ENCODE peak calls at places on chromosomes 2 and 18, in seven cellular contexts. L is BE2C; M is stomach; B is CD8-positive, alpha-beta T cell; H is PC-3; G is ovary; Z is K562. A is an unnamed sample. For H3K4me1, the result is how much of the 10 kb centered on the place peaks cover.

GRCh38 chr2:225948903-225949302 is 549.4 kb downstream of the NYAP2 start:
- DNase-seq in B (no peak), M (no peak), H (no peak), L (no peak), Z (no peak), G (no peak), A (no peak)

GRCh38 chr2:160353166-160353565 is 140.4 kb downstream of the RBMS1 start:
- DNase-seq in Z (no peak), L (no peak), B (no peak), M (no peak), G (no peak), H (peak), A (no peak)

GRCh38 chr18:73511751-73512525 is 635.7 kb downstream of the FBXO15 start:
- DNase-seq in G (no peak), B (no peak), Z (no peak), M (no peak), L (no peak), H (no peak), A (no peak)

GRCh38 chr2:43129676-43130547 is 96.5 kb downstream of the ZFP36L2 start:
- DNase-seq in Z (no peak), H (no peak), L (no peak), G (no peak), M (peak), B (no peak), A (peak)

GRCh38 chr18:45670281-45670962 is 53.6 kb upstream of the SLC14A1 start:
- DNase-seq in M (no peak), L (no peak), H (no peak), G (no peak), Z (peak), B (peak), A (no peak)

GRCh38 chr18:58754544-58755068 is 83.3 kb downstream of the MALT1 start:
- DNase-seq in M (no peak), L (no peak), B (no peak), Z (no peak), G (no peak), H (no peak), A (no peak)

GRCh38 chr2:211367252-211367651 is 810.9 kb downstream of the CPS1 start:
- DNase-seq in M (no peak), L (no peak), B (no peak), G (no peak), H (no peak), Z (no peak), A (no peak)

GRCh38 chr2:138794734-138795133 is 14.5 kb upstream of the NXPH2 start:
- DNase-seq in M (no peak), L (no peak), H (no peak), G (no peak), B (no peak), Z (no peak), A (no peak)

GRCh38 chr18:5546660-5547059 is 2.9 kb upstream of the EPB41L3 start:
- DNase-seq in H (peak), M (no peak), L (no peak), Z (peak), B (no peak), G (no peak), A (no peak)

GRCh38 chr2:17043173-17043572 is 377.5 kb upstream of the CYRIA start:
- DNase-seq in L (no peak), Z (no peak), B (no peak), H (no peak), G (no peak), M (no peak), A (no peak)

GRCh38 chr18:6401687-6402086 is 13.0 kb downstream of the L3MBTL4 start:
- DNase-seq in L (no peak), Z (peak), H (no peak), B (no peak), M (no peak), G (no peak), A (no peak)

GRCh38 chr18:68566991-68567390 is 147.9 kb downstream of the TMX3 start:
- DNase-seq in H (no peak), G (no peak), B (no peak), Z (no peak), L (no peak), M (no peak), A (no peak)

GRCh38 chr18:21433436-21433835 is 167.1 kb downstream of the ESCO1 start:
- DNase-seq in L (no peak), H (no peak), B (no peak), M (no peak), G (no peak), Z (no peak), A (no peak)

GRCh38 chr2:150526827-150527226 is 39.4 kb upstream of the RND3 start:
- DNase-seq in B (no peak), Z (no peak), L (no peak), M (no peak), H (peak), G (no peak), A (no peak)

GRCh38 chr18:73235921-73236320 is 368.1 kb upstream of the NETO1 start:
- DNase-seq in L (no peak), H (peak), G (no peak), Z (no peak), M (no peak), B (no peak), A (no peak)

GRCh38 chr2:70627499-70627898 is 73.9 kb upstream of the TGFA start:
- DNase-seq in L (no peak), Z (peak), M (no peak), G (no peak), B (no peak), H (peak), A (no peak)

GRCh38 chr18:36309436-36310391 is 12.2 kb downstream of the FHOD3 start:
- DNase-seq in H (peak), L (peak), G (peak), B (no peak), Z (peak), M (no peak), A (no peak)

GRCh38 chr18:52283927-52284326 is 56.1 kb upstream of the DCC start:
- DNase-seq in G (no peak), Z (no peak), L (no peak), H (no peak), B (no peak), M (no peak), A (no peak)

GRCh38 chr2:60530660-60531276 is 22.7 kb downstream of the BCL11A start:
- DNase-seq in G (peak), L (peak), M (peak), B (no peak), Z (peak), H (peak), A (peak)
- H3K4me1 ChIP-seq in G (under half), L (under half), M (half or more), B (under half), Z (under half), H (under half), A (half or more)

DNA sequence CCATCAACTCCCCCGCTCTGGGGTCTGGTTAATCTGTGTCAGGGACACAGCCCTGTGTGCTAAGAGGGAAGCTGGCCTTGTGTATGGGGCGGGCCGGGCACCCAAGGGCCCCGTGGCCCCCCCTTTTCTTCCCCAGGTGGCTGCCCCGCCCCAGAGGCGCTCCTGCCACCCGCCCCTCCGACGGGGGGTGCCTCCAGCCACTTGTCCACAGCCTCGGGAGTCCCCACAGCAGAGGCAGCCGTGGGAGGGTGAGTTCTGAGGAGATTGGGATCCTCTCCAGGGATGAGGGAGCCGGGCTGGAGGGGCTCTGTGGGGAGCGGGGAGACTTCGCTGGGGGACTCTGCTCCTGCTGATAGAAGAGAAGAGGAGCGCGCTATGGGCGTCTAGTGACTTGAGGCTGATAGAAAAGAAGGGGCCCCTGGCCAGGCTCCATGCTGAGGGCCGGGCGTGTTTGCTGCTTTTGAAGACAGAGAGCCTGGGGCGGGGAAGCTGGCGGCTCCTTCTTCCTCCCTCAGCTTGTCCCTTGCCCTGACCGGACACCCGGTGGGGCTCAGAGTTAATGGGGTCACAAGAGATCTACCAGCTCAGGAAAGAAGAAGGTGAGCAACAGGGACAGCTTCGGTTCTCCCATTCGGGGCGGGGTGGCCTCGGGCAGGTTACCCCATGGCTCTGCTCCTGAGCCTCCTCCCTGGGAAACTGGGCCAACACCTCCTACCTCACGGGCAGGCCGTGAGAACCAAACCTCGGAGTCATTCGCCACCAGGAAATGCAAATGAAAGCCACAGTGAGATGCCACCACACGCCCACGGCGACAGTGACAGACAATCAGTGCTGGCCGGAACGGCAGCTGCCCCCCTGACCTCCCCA is 89.4 kb upstream of the TAF1B start:
- DNase-seq in H (peak), G (no peak), L (no peak), M (peak), B (peak), Z (no peak), A (no peak)
- H3K4me3 ChIP-seq in H (peak), G (no peak), L (no peak), M (peak), B (no peak), Z (no peak), A (no peak)

GRCh38 chr2:227398684-227399398 is 11.1 kb upstream of the SCYGR1 start:
- DNase-seq in M (no peak), L (no peak), Z (no peak), H (no peak), G (no peak), B (no peak), A (no peak)
- TF ChIP-seq CTCF in M (no peak), L (no peak), Z (no peak), H (no peak), G (no peak), B (no peak), A (no peak)

GRCh38 chr2:237695201-237695780 is 67.9 kb downstream of the LRRFIP1 start:
- DNase-seq in B (no peak), Z (peak), L (no peak), H (peak), M (no peak), G (no peak), A (peak)
- H3K4me1 ChIP-seq in B (half or more), Z (under half), L (under half), H (under half), M (half or more), G (under half), A (half or more)

GRCh38 chr2:99485411-99485810 is 4.4 kb downstream of the REV1 start:
- DNase-seq in H (no peak), Z (peak), B (no peak), L (no peak), M (no peak), G (no peak), A (no peak)
- H3K4me3 ChIP-seq in H (no peak), Z (peak), B (peak), L (no peak), M (no peak), G (no peak), A (no peak)

GRCh38 chr2:23145460-23145859 is 239.5 kb upstream of the KLHL29 start:
- DNase-seq in M (no peak), G (no peak), Z (no peak), B (no peak), H (no peak), L (no peak), A (no peak)
- TF ChIP-seq CTCF in M (no peak), G (no peak), Z (no peak), B (no peak), H (no peak), L (no peak), A (no peak)

DNA sequence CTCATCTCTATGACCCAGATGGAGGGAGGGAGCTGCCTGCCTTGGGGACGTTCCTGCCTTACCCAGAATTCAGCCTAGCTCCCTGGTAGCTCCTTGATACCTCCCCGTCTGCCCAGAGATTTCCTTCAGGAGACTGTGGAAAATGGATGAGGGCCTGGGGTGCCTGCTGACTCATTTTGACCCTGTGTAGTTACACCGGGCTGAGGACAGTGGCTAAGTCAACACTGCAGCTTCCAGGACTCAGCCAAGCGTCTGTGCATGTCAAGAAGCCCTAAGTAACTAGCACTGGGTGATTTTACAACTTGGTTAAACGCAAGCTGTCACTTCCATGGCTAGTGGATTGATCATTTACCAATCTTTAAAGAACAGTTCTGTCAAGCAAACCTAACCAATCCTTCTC is 23.3 kb upstream of the EPAS1 start:
- DNase-seq in G (no peak), H (no peak), M (no peak), B (no peak), L (no peak), Z (no peak), A (no peak)
- H3K4me1 ChIP-seq in G (under half), H (under half), M (under half), B (under half), L (under half), Z (under half), A (under half)

GRCh38 chr2:19349911-19350677 is 8.3 kb downstream of the OSR1 start:
- DNase-seq in G (no peak), H (peak), Z (peak), M (no peak), B (peak), L (peak), A (no peak)

GRCh38 chr2:19346983-19347618 is 11.3 kb downstream of the OSR1 start:
- DNase-seq in H (no peak), L (no peak), M (no peak), B (no peak), Z (no peak), G (no peak), A (no peak)

GRCh38 chr2:19347619-19348562 is 10.5 kb downstream of the OSR1 start:
- DNase-seq in G (peak), H (peak), B (peak), Z (peak), M (peak), L (peak), A (peak)

GRCh38 chr2:19350678-19351401 is 7.6 kb downstream of the OSR1 start:
- DNase-seq in L (no peak), G (no peak), M (no peak), B (no peak), Z (no peak), H (no peak), A (no peak)

DNA sequence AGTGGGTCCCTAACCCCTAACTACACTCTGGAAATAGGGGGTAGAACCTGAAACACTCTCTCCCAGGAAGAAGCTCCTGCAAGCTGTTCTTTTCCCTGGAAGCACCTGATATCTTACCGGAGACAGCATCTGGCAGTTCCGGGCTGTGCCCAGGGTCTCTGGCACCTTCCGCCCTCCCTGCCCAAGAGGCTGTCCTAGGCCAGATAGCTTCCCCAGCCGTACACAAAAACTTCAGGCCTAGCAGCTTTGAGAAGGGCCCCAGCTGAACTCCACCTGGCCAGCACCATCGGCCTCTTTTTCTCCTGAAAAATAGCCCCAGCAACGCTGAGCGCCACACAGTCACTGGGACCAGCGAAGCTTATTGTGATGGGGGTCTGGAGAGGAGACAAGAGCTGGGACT is 9.7 kb downstream of the OSR1 start:
- DNase-seq in M (no peak), L (no peak), G (no peak), B (no peak), H (no peak), Z (no peak), A (peak)
- H3K4me3 ChIP-seq in M (no peak), L (no peak), G (no peak), B (peak), H (peak), Z (no peak), A (peak)

DNA sequence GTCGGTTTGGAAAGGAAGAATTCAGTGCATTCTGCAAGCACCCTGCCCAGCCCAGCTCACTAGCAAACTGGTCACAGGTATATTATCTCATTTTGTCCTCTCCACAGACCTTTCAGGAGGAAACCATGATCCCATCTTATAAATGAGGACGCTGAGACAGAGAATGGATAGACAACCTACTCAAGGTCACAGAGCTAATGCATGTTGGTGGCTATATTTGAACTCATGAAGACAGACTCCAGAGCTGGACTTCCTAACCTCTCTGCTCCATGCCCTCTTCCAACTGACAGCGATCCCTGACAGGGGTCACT is 29.5 kb downstream of the SERPINB5 start:
- DNase-seq in M (no peak), G (no peak), Z (no peak), L (no peak), B (no peak), H (no peak), A (no peak)
- TF ChIP-seq CTCF in M (no peak), G (no peak), Z (no peak), L (no peak), B (no peak), H (no peak), A (no peak)

GRCh38 chr2:173028671-173029070 is 47.0 kb upstream of the MAP3K20 start:
- DNase-seq in L (no peak), G (no peak), H (no peak), M (no peak), B (no peak), Z (no peak), A (no peak)
- H3K4me1 ChIP-seq in L (under half), G (under half), H (under half), M (under half), B (under half), Z (under half), A (under half)